ENCODE peak calls at places on chromosomes 1 and 21, in seven cellular contexts. W is T-helper 17 cell; Q is NAMALWA; S is activated T-helper 1 cell treated with Interleukin-2 at 50 U/mL for 16 hours; R is activated T-cell treated with anti-CD3 and anti-CD28 coated beads, Interleukin-2, amount 50 U/mL, for 4 hours; P is CD8-positive, alpha-beta T cell; D is mammary epithelial cell. J is an unnamed sample.

GRCh38 chr1:195981448-195982139 is 626.6 kb downstream of the KCNT2 start:
- DNase-seq in W (no peak), Q (no peak), S (no peak), R (no peak), P (no peak), D (peak; percentile 65), J (no peak)

GRCh38 chr1:100130552-100131077 is 2.1 kb downstream of the SASS6 start:
- DNase-seq in W (no peak), Q (peak; percentile 7), S (no peak), R (no peak), P (no peak), D (no peak), J (peak; percentile 47)

GRCh38 chr1:91883470-91883869 is 2.5 kb downstream of the TGFBR3 start:
- DNase-seq in W (no peak), Q (peak; percentile 58), S (no peak), R (no peak), P (no peak), D (no peak), J (peak; percentile 50)

GRCh38 chr1:15152318-15153183 is 996 bp upstream of the TMEM51 start:
- DNase-seq in W (no peak), Q (no peak), S (no peak), R (no peak), P (no peak), D (peak; percentile 89), J (peak; percentile 90)

GRCh38 chr1:36160949-36161485 is 5.1 kb downstream of the MAP7D1 start:
- DNase-seq in W (peak; percentile 39), Q (peak; percentile 46), S (peak; percentile 65), R (peak; percentile 24), P (peak; percentile 60), D (peak; percentile 58), J (peak; percentile 86)

GRCh38 chr21:15279484-15279883 is 214.7 kb upstream of the NRIP1 start:
- DNase-seq in W (no peak), Q (no peak), S (no peak), R (no peak), P (no peak), D (no peak), J (no peak)

GRCh38 chr1:179142889-179143299 is 61.0 kb downstream of the TOR3A start:
- DNase-seq in W (no peak), Q (no peak), S (no peak), R (no peak), P (no peak), D (peak; percentile 97), J (peak; percentile 74)

GRCh38 chr1:242242983-242243382 is 244.1 kb upstream of the MAP1LC3C start:
- DNase-seq in W (no peak), Q (no peak), S (no peak), R (no peak), P (no peak), D (no peak), J (no peak)

GRCh38 chr1:183758913-183759312 is 46.0 kb upstream of the RGL1 start:
- DNase-seq in W (no peak), Q (no peak), S (no peak), R (no peak), P (no peak), D (no peak), J (no peak)

GRCh38 chr1:232950919-232951579 is 638 bp downstream of the NTPCR start:
- DNase-seq in W (no peak), Q (peak; percentile 48), S (no peak), R (peak; percentile 9), P (peak; percentile 20), D (peak; percentile 25), J (peak; percentile 26)

GRCh38 chr1:229223498-229223897 is 47.4 kb upstream of the RAB4A start:
- DNase-seq in W (no peak), Q (no peak), S (no peak), R (no peak), P (no peak), D (no peak), J (no peak)

GRCh38 chr21:17250651-17251294 is 262.1 kb upstream of the CXADR start:
- DNase-seq in W (no peak), Q (no peak), S (no peak), R (no peak), P (no peak), D (no peak), J (no peak)

GRCh38 chr1:201459775-201460174 is 9.2 kb downstream of the PHLDA3 start:
- DNase-seq in W (no peak), Q (no peak), S (no peak), R (no peak), P (no peak), D (no peak), J (no peak)